ENCODE peak calls at places on chromosomes 6 and 20, in four cellular contexts. C, X, J and E are unnamed samples.

GRCh38 chr6:88814909-88815308 is 148.5 kb downstream of the RNGTT start:
- DNase-seq in C (no peak), X (no peak), J (no peak), E (peak; percentile 40)

GRCh38 chr6:5278047-5278446 is 16.7 kb downstream of the FARS2 start:
- DNase-seq in C (no peak), X (no peak), J (no peak), E (no peak)

GRCh38 chr20:38255389-38255788 is 5.1 kb downstream of the KIAA1755 start:
- DNase-seq in C (no peak), X (no peak), J (peak; percentile 40), E (no peak)

GRCh38 chr20:1463971-1464570 is 2.6 kb downstream of the NSFL1C start:
- DNase-seq in C (no peak), X (no peak), J (no peak), E (no peak)

GRCh38 chr20:1434571-1435336 is 31.9 kb downstream of the NSFL1C start:
- DNase-seq in C (no peak), X (peak; percentile 92), J (no peak), E (peak; percentile 81)

GRCh38 chr20:54293526-54293925 is 85.6 kb downstream of the PFDN4 start:
- DNase-seq in C (no peak), X (peak; percentile 90), J (peak; percentile 23), E (no peak)

GRCh38 chr6:122623279-122623678 is 13.1 kb downstream of the PKIB start:
- DNase-seq in C (no peak), X (no peak), J (no peak), E (peak; percentile 18)

GRCh38 chr20:47196091-47197081 is 160.1 kb downstream of the ZMYND8 start:
- DNase-seq in C (peak; percentile 94), X (peak; percentile 63), J (peak; percentile 51), E (peak; percentile 38)

GRCh38 chr6:142510217-142510616 is 208.4 kb downstream of the ADGRG6 start:
- DNase-seq in C (no peak), X (no peak), J (no peak), E (no peak)

GRCh38 chr6:150702675-150703074 is 103.0 kb downstream of the PLEKHG1 start:
- DNase-seq in C (no peak), X (no peak), J (no peak), E (no peak)

GRCh38 chr6:29232725-29233124 is 62.0 kb downstream of the OR2J2 start:
- DNase-seq in C (no peak), X (no peak), J (no peak), E (no peak)

GRCh38 chr6:52523363-52524207 is 53.3 kb downstream of the TRAM2 start:
- DNase-seq in C (no peak), X (peak; percentile 43), J (no peak), E (peak; percentile 45)

GRCh38 chr6:56073315-56073714 is 174.1 kb downstream of the COL21A1 start:
- DNase-seq in C (no peak), X (no peak), J (no peak), E (no peak)

GRCh38 chr6:40788661-40789111 is 201.5 kb upstream of the LRFN2 start:
- DNase-seq in C (no peak), X (peak; percentile 59), J (no peak), E (no peak)

GRCh38 chr6:1689141-1689540 is 79.4 kb downstream of the FOXC1 start:
- DNase-seq in C (no peak), X (no peak), J (no peak), E (peak; percentile 90)

GRCh38 chr6:108714774-108715414 is 133.3 kb upstream of the ARMC2 start:
- DNase-seq in C (no peak), X (no peak), J (no peak), E (no peak)
- TF ChIP-seq CTCF in C (no peak), X (no peak), J (no peak), E (no peak)

GRCh38 chr6:70280462-70280861 is 22.4 kb downstream of the COL9A1 start:
- DNase-seq in C (peak; percentile 54), X (no peak), J (no peak), E (no peak)

GRCh38 chr6:70277480-70277879 is 25.4 kb downstream of the COL9A1 start:
- DNase-seq in C (no peak), X (no peak), J (peak; percentile 46), E (peak; percentile 42)

GRCh38 chr6:70281923-70282902 is 20.7 kb downstream of the COL9A1 start:
- DNase-seq in C (peak; percentile 45), X (no peak), J (no peak), E (no peak)

GRCh38 chr6:70282906-70283461 is 19.9 kb downstream of the COL9A1 start:
- DNase-seq in C (peak; percentile 62), X (no peak), J (no peak), E (no peak)
- H3K4me3 ChIP-seq in C (no peak overlapping the region), X (no peak overlapping the region), J (no peak overlapping the region), E (no peak overlapping the region)

DNA sequence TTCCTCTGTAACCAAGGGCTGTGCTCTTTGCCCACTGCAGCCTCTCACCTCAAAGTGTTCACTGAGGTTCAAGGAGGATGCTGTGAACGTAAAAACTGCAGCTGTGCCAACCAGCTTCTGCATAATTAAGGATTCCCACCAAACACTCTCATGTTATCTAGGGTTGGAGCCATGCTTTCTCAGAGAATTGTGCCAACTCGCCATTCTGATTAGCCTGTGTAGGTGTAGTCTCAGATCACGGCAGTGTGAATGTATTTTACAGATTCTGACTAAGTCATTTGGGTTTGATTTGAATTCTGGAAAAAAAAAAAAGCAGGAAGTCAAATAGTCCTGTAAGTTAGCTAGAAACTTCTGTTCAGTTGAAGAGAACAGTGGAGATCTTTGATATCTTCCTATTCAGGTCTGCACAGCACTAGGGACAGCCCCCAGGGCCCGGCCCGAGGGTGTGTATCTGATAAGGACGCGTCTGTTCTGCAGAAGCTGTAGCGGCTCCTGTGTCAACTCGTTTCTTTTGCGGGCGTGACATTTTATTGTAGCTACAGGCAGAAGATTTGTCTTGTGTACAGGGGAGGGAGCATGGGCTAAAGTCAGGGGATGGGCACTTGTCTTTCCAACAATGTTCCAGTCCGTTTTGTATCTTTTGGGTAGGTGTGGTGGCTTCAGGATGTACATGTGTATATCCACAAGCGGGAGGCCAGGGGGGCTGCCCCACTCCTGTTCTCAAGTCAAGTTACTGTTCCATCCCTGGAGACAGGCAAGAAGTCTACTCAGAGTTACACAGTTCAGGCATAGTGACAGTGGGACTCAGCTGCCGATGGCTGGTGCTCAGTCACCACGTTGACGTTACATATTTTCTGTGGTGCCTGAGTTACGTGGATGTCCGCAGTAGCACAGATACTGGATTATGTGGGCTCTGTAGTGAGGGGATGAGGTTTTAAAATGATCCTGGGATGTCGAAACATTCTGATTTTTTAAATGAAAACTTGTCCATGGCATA is 12.4 kb downstream of the IRF4 start:
- DNase-seq in C (peak; percentile 75), X (no peak), J (no peak), E (no peak)
- H3K27me3 ChIP-seq in C (no peaks in the 10 kb centered on the region), X (no peaks in the 10 kb centered on the region), J (no peaks in the 10 kb centered on the region), E (peaks cover 5% of the 10 kb centered on the region)

GRCh38 chr6:37607949-37608348 is 89.7 kb downstream of the MDGA1 start:
- DNase-seq in C (no peak), X (peak; percentile 12), J (no peak), E (no peak)
- TF ChIP-seq CTCF in C (no peak), X (no peak), J (no peak), E (no peak)

GRCh38 chr6:27553123-27553904 is 80.4 kb upstream of the ZNF184 start:
- DNase-seq in C (no peak), X (peak; percentile 7), J (no peak), E (peak; percentile 66)
- H3K4me3 ChIP-seq in C (no peak overlapping the region), X (no peak overlapping the region), J (no peak overlapping the region), E (no peak overlapping the region)

DNA sequence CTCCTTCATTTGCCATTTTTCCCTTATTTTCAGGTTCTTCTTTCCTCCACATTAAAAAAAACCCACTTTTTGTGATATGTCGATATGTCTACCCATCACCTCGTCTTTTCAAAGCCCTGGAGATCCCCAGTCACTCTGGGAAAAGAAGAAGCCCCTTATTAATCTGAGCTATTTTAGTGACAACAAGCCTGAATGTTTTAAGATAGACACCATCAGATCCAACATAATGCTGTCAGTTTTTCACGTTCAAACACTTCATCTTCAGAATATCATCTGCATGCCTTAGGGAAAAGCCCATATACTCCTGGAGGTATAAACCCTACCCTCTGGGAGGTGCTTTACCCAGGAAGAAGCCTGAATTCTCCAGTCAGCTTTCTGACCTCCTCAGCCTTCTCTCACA is 464.0 kb upstream of the CDH4 start:
- DNase-seq in C (no peak), X (no peak), J (no peak), E (no peak)
- H3K27me3 ChIP-seq in C (no peaks in the 10 kb centered on the region), X (no peaks in the 10 kb centered on the region), J (no peaks in the 10 kb centered on the region), E (no peaks in the 10 kb centered on the region)

GRCh38 chr20:64083380-64084208 is 604 bp downstream of the LKAAEAR1 start:
- DNase-seq in C (peak; percentile 97), X (peak; percentile 65), J (no peak), E (peak; percentile 29)
- TF ChIP-seq CTCF in C (peak; percentile 65), X (peak; percentile 36), J (peak; percentile 61), E (peak; percentile 57)

DNA sequence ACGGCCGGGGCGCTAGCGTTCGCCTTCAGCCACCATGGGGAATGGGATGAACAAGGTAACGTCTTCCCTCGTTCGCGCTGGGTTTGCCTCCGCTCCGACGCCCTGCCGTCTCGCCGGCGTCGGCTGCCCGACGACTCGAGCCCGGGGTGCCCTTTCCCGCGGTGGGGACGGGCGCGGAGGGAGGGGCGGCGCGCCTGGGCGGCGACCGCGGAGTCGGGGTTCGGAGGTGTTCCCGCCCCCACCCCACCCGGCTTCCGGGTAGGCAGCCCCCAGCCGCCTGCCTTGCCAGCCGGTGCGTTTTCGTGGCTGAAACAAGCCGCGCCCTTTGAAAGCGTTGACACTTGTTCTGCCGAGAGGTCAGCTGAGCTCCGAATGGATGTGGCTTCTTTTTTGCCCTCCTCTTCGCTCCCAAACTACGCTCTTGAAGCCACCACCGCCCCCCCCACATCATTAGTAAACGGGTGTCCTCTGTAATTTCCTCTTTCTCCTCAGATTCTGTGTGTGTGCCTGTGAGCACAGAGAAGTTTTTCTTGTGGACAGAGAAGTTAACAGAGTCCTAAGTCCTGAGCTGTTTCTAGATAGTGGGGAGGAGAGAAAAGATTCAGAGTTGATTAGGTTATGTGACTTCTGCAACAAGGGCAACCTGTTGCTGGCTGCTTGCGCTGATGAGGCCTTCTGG is 358 bp downstream of the DUSP22 start:
- DNase-seq in C (peak; percentile 98), X (peak; percentile 63), J (peak; percentile 56), E (peak; percentile 48)
- H3K4me3 ChIP-seq in C (peak overlapping the region; percentile 56), X (peak overlapping the region; percentile 48), J (peak overlapping the region; percentile 60), E (peak overlapping the region; percentile 56)

GRCh38 chr6:105192707-105193465 is 13.1 kb upstream of the POPDC3 start:
- DNase-seq in C (no peak), X (no peak), J (no peak), E (peak; percentile 76)
- H3K27me3 ChIP-seq in C (no peaks in the 10 kb centered on the region), X (no peaks in the 10 kb centered on the region), J (no peaks in the 10 kb centered on the region), E (no peaks in the 10 kb centered on the region)

GRCh38 chr6:114342826-114343781 is at the start of gene HS3ST5:
- DNase-seq in C (peak; percentile 72), X (no peak), J (no peak), E (no peak)
- TF ChIP-seq CTCF in C (no peak), X (no peak), J (no peak), E (no peak)